ENCODE peak calls at places on chromosome 6, in six cellular contexts. One of them, this sample, is unnamed.

GRCh38 chr6:139508576-139508975 is 134.1 kb upstream of the CITED2 start:
- DNase-seq in dorsolateral prefrontal cortex: no peak
- DNase-seq in tibial artery: no peak
- DNase-seq in MM.1S: no peak
- DNase-seq in cardiac muscle cell: no peak
- DNase-seq in colonic mucosa: no peak
- DNase-seq in this sample: no peak

GRCh38 chr6:12595161-12595792 is 121.3 kb upstream of the PHACTR1 start:
- DNase-seq in MM.1S: peak
- DNase-seq in cardiac muscle cell: peak
- DNase-seq in tibial artery: peak
- DNase-seq in colonic mucosa: no peak
- DNase-seq in dorsolateral prefrontal cortex: no peak
- DNase-seq in this sample: no peak

GRCh38 chr6:118652051-118652699 is 784 bp upstream of the CEP85L start:
- DNase-seq in colonic mucosa: no peak
- DNase-seq in cardiac muscle cell: no peak
- DNase-seq in tibial artery: no peak
- DNase-seq in MM.1S: no peak
- DNase-seq in dorsolateral prefrontal cortex: no peak
- DNase-seq in this sample: no peak

GRCh38 chr6:1986454-1987243 is 258.8 kb downstream of the GMDS start:
- DNase-seq in colonic mucosa: no peak
- DNase-seq in MM.1S: no peak
- DNase-seq in tibial artery: no peak
- DNase-seq in cardiac muscle cell: peak
- DNase-seq in dorsolateral prefrontal cortex: no peak
- DNase-seq in this sample: no peak

GRCh38 chr6:113356139-113356538 is 501.0 kb upstream of the MARCKS start:
- DNase-seq in colonic mucosa: no peak
- DNase-seq in dorsolateral prefrontal cortex: no peak
- DNase-seq in tibial artery: no peak
- DNase-seq in cardiac muscle cell: no peak
- DNase-seq in MM.1S: no peak
- DNase-seq in this sample: no peak

GRCh38 chr6:170179925-170180324 is 111.0 kb downstream of the DLL1 start:
- DNase-seq in colonic mucosa: no peak
- DNase-seq in tibial artery: no peak
- DNase-seq in MM.1S: no peak
- DNase-seq in cardiac muscle cell: no peak
- DNase-seq in dorsolateral prefrontal cortex: no peak
- DNase-seq in this sample: no peak

GRCh38 chr6:167350322-167350721 is 25.4 kb downstream of the TTLL2 start:
- DNase-seq in cardiac muscle cell: no peak
- DNase-seq in tibial artery: no peak
- DNase-seq in colonic mucosa: peak
- DNase-seq in MM.1S: no peak
- DNase-seq in dorsolateral prefrontal cortex: no peak
- DNase-seq in this sample: peak

GRCh38 chr6:43736844-43737243 is 33.2 kb upstream of the VEGFA start:
- DNase-seq in MM.1S: no peak
- DNase-seq in tibial artery: no peak
- DNase-seq in cardiac muscle cell: no peak
- DNase-seq in dorsolateral prefrontal cortex: no peak
- DNase-seq in colonic mucosa: no peak
- DNase-seq in this sample: no peak

GRCh38 chr6:39273394-39273793 is 40.8 kb downstream of the KCNK17 start:
- DNase-seq in cardiac muscle cell: no peak
- DNase-seq in colonic mucosa: peak
- DNase-seq in tibial artery: no peak
- DNase-seq in dorsolateral prefrontal cortex: no peak
- DNase-seq in MM.1S: no peak
- DNase-seq in this sample: no peak

GRCh38 chr6:101114703-101115102 is 233.6 kb upstream of the ASCC3 start:
- DNase-seq in MM.1S: peak
- DNase-seq in dorsolateral prefrontal cortex: peak
- DNase-seq in cardiac muscle cell: peak
- DNase-seq in tibial artery: no peak
- DNase-seq in colonic mucosa: peak
- DNase-seq in this sample: no peak

GRCh38 chr6:130632897-130633296 is 194.3 kb upstream of the SMLR1 start:
- DNase-seq in cardiac muscle cell: peak
- DNase-seq in MM.1S: no peak
- DNase-seq in colonic mucosa: no peak
- DNase-seq in tibial artery: no peak
- DNase-seq in dorsolateral prefrontal cortex: no peak
- DNase-seq in this sample: no peak

GRCh38 chr6:135228486-135228885 is 47.4 kb downstream of the MYB start:
- DNase-seq in colonic mucosa: no peak
- DNase-seq in cardiac muscle cell: no peak
- DNase-seq in MM.1S: no peak
- DNase-seq in dorsolateral prefrontal cortex: no peak
- DNase-seq in tibial artery: no peak
- DNase-seq in this sample: no peak

GRCh38 chr6:57305754-57306153 is 11.7 kb upstream of the PRIM2 start:
- DNase-seq in cardiac muscle cell: no peak
- DNase-seq in dorsolateral prefrontal cortex: no peak
- DNase-seq in MM.1S: no peak
- DNase-seq in tibial artery: no peak
- DNase-seq in colonic mucosa: no peak
- DNase-seq in this sample: no peak

GRCh38 chr6:42021847-42022754 is 28.2 kb upstream of the TAF8 start:
- DNase-seq in colonic mucosa: no peak
- DNase-seq in cardiac muscle cell: peak
- DNase-seq in MM.1S: no peak
- DNase-seq in dorsolateral prefrontal cortex: no peak
- DNase-seq in tibial artery: no peak
- DNase-seq in this sample: no peak

GRCh38 chr6:46954819-46955520 is 33.2 kb upstream of the ADGRF5 start:
- DNase-seq in cardiac muscle cell: no peak
- DNase-seq in colonic mucosa: no peak
- DNase-seq in dorsolateral prefrontal cortex: no peak
- DNase-seq in MM.1S: no peak
- DNase-seq in tibial artery: no peak
- DNase-seq in this sample: no peak

GRCh38 chr6:142444388-142444787 is 142.6 kb downstream of the ADGRG6 start:
- DNase-seq in MM.1S: no peak
- DNase-seq in colonic mucosa: no peak
- DNase-seq in tibial artery: no peak
- DNase-seq in cardiac muscle cell: no peak
- DNase-seq in dorsolateral prefrontal cortex: no peak
- DNase-seq in this sample: no peak

GRCh38 chr6:6749791-6750434 is 161.4 kb downstream of the LY86 start:
- DNase-seq in tibial artery: peak
- DNase-seq in cardiac muscle cell: peak
- DNase-seq in colonic mucosa: peak
- DNase-seq in MM.1S: no peak
- DNase-seq in dorsolateral prefrontal cortex: no peak
- DNase-seq in this sample: no peak

GRCh38 chr6:7909323-7910276 is 988 bp downstream of the TXNDC5 start:
- DNase-seq in tibial artery: peak
- DNase-seq in dorsolateral prefrontal cortex: no peak
- DNase-seq in MM.1S: peak
- DNase-seq in cardiac muscle cell: peak
- DNase-seq in colonic mucosa: peak
- DNase-seq in this sample: peak

GRCh38 chr6:56091159-56091869 is 156.1 kb downstream of the COL21A1 start:
- DNase-seq in colonic mucosa: no peak
- DNase-seq in dorsolateral prefrontal cortex: no peak
- DNase-seq in tibial artery: no peak
- DNase-seq in MM.1S: no peak
- DNase-seq in cardiac muscle cell: peak
- DNase-seq in this sample: no peak

GRCh38 chr6:88165877-88166492 is at the start of gene CNR1:
- DNase-seq in cardiac muscle cell: peak
- DNase-seq in colonic mucosa: peak
- DNase-seq in dorsolateral prefrontal cortex: no peak
- DNase-seq in MM.1S: peak
- DNase-seq in tibial artery: peak
- DNase-seq in this sample: peak

GRCh38 chr6:36387440-36388303 is at the start of gene ETV7:
- DNase-seq in MM.1S: peak
- DNase-seq in colonic mucosa: peak
- DNase-seq in dorsolateral prefrontal cortex: no peak
- DNase-seq in tibial artery: no peak
- DNase-seq in cardiac muscle cell: peak
- DNase-seq in this sample: peak

GRCh38 chr6:7114744-7115451 is 7.1 kb downstream of the RREB1 start:
- DNase-seq in dorsolateral prefrontal cortex: no peak
- DNase-seq in colonic mucosa: peak
- DNase-seq in tibial artery: no peak
- DNase-seq in cardiac muscle cell: peak
- DNase-seq in MM.1S: no peak
- DNase-seq in this sample: no peak

GRCh38 chr6:4727671-4728435 is 48.4 kb upstream of the CDYL start:
- DNase-seq in tibial artery: no peak
- DNase-seq in MM.1S: peak
- DNase-seq in dorsolateral prefrontal cortex: no peak
- DNase-seq in cardiac muscle cell: peak
- DNase-seq in colonic mucosa: peak
- DNase-seq in this sample: no peak

GRCh38 chr6:27296106-27296783 is 15.8 kb downstream of the POM121L2 start:
- DNase-seq in MM.1S: no peak
- DNase-seq in colonic mucosa: no peak
- DNase-seq in tibial artery: no peak
- DNase-seq in dorsolateral prefrontal cortex: no peak
- DNase-seq in cardiac muscle cell: peak
- DNase-seq in this sample: no peak

GRCh38 chr6:27294409-27294808 is 17.7 kb downstream of the POM121L2 start:
- DNase-seq in colonic mucosa: no peak
- DNase-seq in cardiac muscle cell: no peak
- DNase-seq in MM.1S: no peak
- DNase-seq in dorsolateral prefrontal cortex: no peak
- DNase-seq in tibial artery: no peak
- DNase-seq in this sample: no peak

GRCh38 chr6:27295301-27296079 is 16.6 kb downstream of the POM121L2 start:
- DNase-seq in colonic mucosa: no peak
- DNase-seq in tibial artery: no peak
- DNase-seq in cardiac muscle cell: peak
- DNase-seq in dorsolateral prefrontal cortex: no peak
- DNase-seq in MM.1S: no peak
- DNase-seq in this sample: no peak

GRCh38 chr6:27290850-27291208 is 21.2 kb downstream of the POM121L2 start:
- DNase-seq in colonic mucosa: no peak
- DNase-seq in dorsolateral prefrontal cortex: no peak
- DNase-seq in tibial artery: no peak
- DNase-seq in cardiac muscle cell: no peak
- DNase-seq in MM.1S: no peak
- DNase-seq in this sample: no peak

GRCh38 chr6:27293436-27294152 is 18.5 kb downstream of the POM121L2 start:
- DNase-seq in MM.1S: no peak
- DNase-seq in cardiac muscle cell: peak
- DNase-seq in colonic mucosa: no peak
- DNase-seq in dorsolateral prefrontal cortex: no peak
- DNase-seq in tibial artery: no peak
- DNase-seq in this sample: no peak
- H3K4me3 ChIP-seq in MM.1S: no peak
- H3K4me3 ChIP-seq in cardiac muscle cell: no peak
- H3K4me3 ChIP-seq in colonic mucosa: no peak
- H3K4me3 ChIP-seq in dorsolateral prefrontal cortex: no peak
- H3K4me3 ChIP-seq in tibial artery: no peak
- H3K4me3 ChIP-seq in this sample: no peak

GRCh38 chr6:29954272-29954671 is 11.9 kb downstream of the HLA-A start:
- DNase-seq in colonic mucosa: no peak
- DNase-seq in MM.1S: no peak
- DNase-seq in dorsolateral prefrontal cortex: no peak
- DNase-seq in cardiac muscle cell: no peak
- DNase-seq in tibial artery: no peak
- DNase-seq in this sample: no peak

GRCh38 chr6:29955783-29956182 is 13.5 kb downstream of the HLA-A start:
- DNase-seq in cardiac muscle cell: no peak
- DNase-seq in colonic mucosa: no peak
- DNase-seq in tibial artery: no peak
- DNase-seq in MM.1S: no peak
- DNase-seq in dorsolateral prefrontal cortex: no peak
- DNase-seq in this sample: no peak

GRCh38 chr6:29951882-29952281 is 9.6 kb downstream of the HLA-A start:
- DNase-seq in MM.1S: no peak
- DNase-seq in colonic mucosa: no peak
- DNase-seq in cardiac muscle cell: no peak
- DNase-seq in dorsolateral prefrontal cortex: no peak
- DNase-seq in tibial artery: no peak
- DNase-seq in this sample: no peak

GRCh38 chr6:29953001-29953436 is 10.7 kb downstream of the HLA-A start:
- DNase-seq in tibial artery: no peak
- DNase-seq in cardiac muscle cell: peak
- DNase-seq in dorsolateral prefrontal cortex: no peak
- DNase-seq in colonic mucosa: no peak
- DNase-seq in MM.1S: no peak
- DNase-seq in this sample: peak

GRCh38 chr6:29953706-29954105 is 11.4 kb downstream of the HLA-A start:
- DNase-seq in MM.1S: no peak
- DNase-seq in dorsolateral prefrontal cortex: no peak
- DNase-seq in cardiac muscle cell: peak
- DNase-seq in colonic mucosa: no peak
- DNase-seq in tibial artery: no peak
- DNase-seq in this sample: no peak
- TF ChIP-seq CTCF in MM.1S: no peak
- TF ChIP-seq CTCF in dorsolateral prefrontal cortex: no peak
- TF ChIP-seq CTCF in cardiac muscle cell: no peak
- TF ChIP-seq CTCF in colonic mucosa: no peak
- TF ChIP-seq CTCF in tibial artery: no peak
- TF ChIP-seq CTCF in this sample: no peak

DNA sequence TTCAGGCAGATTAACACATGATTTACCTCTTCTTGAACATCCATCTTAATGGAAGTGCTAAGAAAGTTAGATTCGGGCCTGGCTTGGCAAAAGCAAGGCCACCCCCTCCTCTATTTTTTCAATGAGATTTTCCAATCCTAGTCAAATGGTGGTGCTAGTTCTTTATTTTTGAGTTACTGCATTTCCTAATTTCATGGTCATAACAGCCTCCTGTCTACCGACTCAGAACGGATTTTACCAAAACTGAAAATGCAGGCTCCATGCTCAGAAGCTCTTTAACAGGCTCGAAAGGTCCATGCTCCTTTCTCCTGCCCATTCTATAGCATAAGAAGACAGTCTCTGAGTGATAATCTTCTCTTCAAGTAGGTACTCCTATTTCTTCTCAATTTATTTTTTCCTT is 117.2 kb upstream of the ESR1 start:
- DNase-seq in colonic mucosa: no peak
- DNase-seq in tibial artery: no peak
- DNase-seq in cardiac muscle cell: peak
- DNase-seq in dorsolateral prefrontal cortex: no peak
- DNase-seq in MM.1S: peak
- DNase-seq in this sample: no peak
- H3K27ac ChIP-seq in colonic mucosa: peak
- H3K27ac ChIP-seq in tibial artery: peak
- H3K27ac ChIP-seq in cardiac muscle cell: no peak
- H3K27ac ChIP-seq in dorsolateral prefrontal cortex: no peak
- H3K27ac ChIP-seq in MM.1S: peak
- H3K27ac ChIP-seq in this sample: peak

DNA sequence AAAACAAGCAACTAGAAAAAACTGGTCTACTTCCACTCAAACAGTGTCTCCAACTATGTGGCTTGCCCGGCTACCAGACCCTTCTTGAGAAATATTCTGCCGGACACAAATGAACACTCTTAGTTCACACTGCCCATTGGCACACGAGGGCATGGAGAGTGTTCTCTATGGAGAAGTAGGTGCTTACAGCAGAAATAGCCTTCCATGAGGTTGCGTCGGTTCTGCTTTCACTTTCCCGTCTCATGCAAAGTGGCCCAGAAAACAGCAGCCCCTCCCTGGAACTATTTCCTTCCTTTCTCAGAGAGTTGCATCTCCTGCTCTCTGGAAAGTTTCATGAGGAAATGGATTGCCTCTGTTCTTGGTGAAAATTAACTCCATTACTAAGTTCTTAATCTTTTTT is 9.5 kb upstream of the HLA-DOA start:
- DNase-seq in colonic mucosa: peak
- DNase-seq in dorsolateral prefrontal cortex: no peak
- DNase-seq in cardiac muscle cell: peak
- DNase-seq in MM.1S: peak
- DNase-seq in tibial artery: peak
- DNase-seq in this sample: peak
- H3K4me3 ChIP-seq in colonic mucosa: no peak
- H3K4me3 ChIP-seq in dorsolateral prefrontal cortex: no peak
- H3K4me3 ChIP-seq in cardiac muscle cell: no peak
- H3K4me3 ChIP-seq in MM.1S: peak
- H3K4me3 ChIP-seq in tibial artery: peak
- H3K4me3 ChIP-seq in this sample: no peak